ENCODE peak calls at places on chromosomes 7 and 10, in seven cellular contexts. One of them, this sample, is unnamed.

GRCh38 chr7:148334959-148335577 is 255.5 kb upstream of the C7orf33 start:
- DNase-seq in endothelial cell: no peak
- DNase-seq in astrocyte: peak
- DNase-seq in H9: peak
- DNase-seq in lower leg skin: no peak
- DNase-seq in GM13976: no peak
- DNase-seq in adrenal gland: no peak
- DNase-seq in this sample: no peak

GRCh38 chr7:108423089-108423989 is 32.9 kb downstream of the NRCAM start:
- DNase-seq in endothelial cell: no peak
- DNase-seq in astrocyte: no peak
- DNase-seq in H9: no peak
- DNase-seq in lower leg skin: no peak
- DNase-seq in GM13976: no peak
- DNase-seq in adrenal gland: no peak
- DNase-seq in this sample: no peak

GRCh38 chr10:1324914-1325313 is 268.7 kb downstream of the WDR37 start:
- DNase-seq in endothelial cell: no peak
- DNase-seq in astrocyte: no peak
- DNase-seq in H9: no peak
- DNase-seq in lower leg skin: no peak
- DNase-seq in GM13976: no peak
- DNase-seq in adrenal gland: no peak
- DNase-seq in this sample: no peak

GRCh38 chr10:119370972-119371703 is 163.8 kb downstream of the GRK5 start:
- DNase-seq in endothelial cell: peak
- DNase-seq in astrocyte: peak
- DNase-seq in H9: no peak
- DNase-seq in lower leg skin: peak
- DNase-seq in GM13976: no peak
- DNase-seq in adrenal gland: no peak
- DNase-seq in this sample: no peak

GRCh38 chr10:3071405-3072198 is 4.3 kb downstream of the PFKP start:
- DNase-seq in endothelial cell: no peak
- DNase-seq in astrocyte: peak
- DNase-seq in H9: no peak
- DNase-seq in lower leg skin: no peak
- DNase-seq in GM13976: no peak
- DNase-seq in adrenal gland: no peak
- DNase-seq in this sample: no peak

GRCh38 chr7:44853391-44853790 is 5.5 kb upstream of the H2AZ2 start:
- DNase-seq in endothelial cell: no peak
- DNase-seq in astrocyte: no peak
- DNase-seq in H9: no peak
- DNase-seq in lower leg skin: no peak
- DNase-seq in GM13976: no peak
- DNase-seq in adrenal gland: no peak
- DNase-seq in this sample: no peak

GRCh38 chr7:135742371-135742770 is 6.2 kb downstream of the FAM180A start:
- DNase-seq in endothelial cell: no peak
- DNase-seq in astrocyte: no peak
- DNase-seq in H9: no peak
- DNase-seq in lower leg skin: no peak
- DNase-seq in GM13976: no peak
- DNase-seq in adrenal gland: no peak
- DNase-seq in this sample: no peak

GRCh38 chr10:128078136-128078969 is 47.9 kb downstream of the MKI67 start:
- DNase-seq in endothelial cell: peak
- DNase-seq in astrocyte: no peak
- DNase-seq in H9: peak
- DNase-seq in lower leg skin: peak
- DNase-seq in GM13976: peak
- DNase-seq in adrenal gland: no peak
- DNase-seq in this sample: peak

GRCh38 chr7:135712182-135712782 is 15.7 kb downstream of the SLC13A4 start:
- DNase-seq in endothelial cell: no peak
- DNase-seq in astrocyte: no peak
- DNase-seq in H9: no peak
- DNase-seq in lower leg skin: no peak
- DNase-seq in GM13976: no peak
- DNase-seq in adrenal gland: no peak
- DNase-seq in this sample: peak

GRCh38 chr7:50304911-50305621 is 550 bp downstream of the IKZF1 start:
- DNase-seq in endothelial cell: no peak
- DNase-seq in astrocyte: no peak
- DNase-seq in H9: no peak
- DNase-seq in lower leg skin: no peak
- DNase-seq in GM13976: peak
- DNase-seq in adrenal gland: no peak
- DNase-seq in this sample: no peak

GRCh38 chr7:141700848-141701371 is 1.1 kb downstream of the DENND11 start:
- DNase-seq in endothelial cell: no peak
- DNase-seq in astrocyte: no peak
- DNase-seq in H9: no peak
- DNase-seq in lower leg skin: no peak
- DNase-seq in GM13976: peak
- DNase-seq in adrenal gland: no peak
- DNase-seq in this sample: no peak

GRCh38 chr7:157871681-157872080 is 534.9 kb downstream of the DNAJB6 start:
- DNase-seq in endothelial cell: no peak
- DNase-seq in astrocyte: no peak
- DNase-seq in H9: no peak
- DNase-seq in lower leg skin: no peak
- DNase-seq in GM13976: no peak
- DNase-seq in adrenal gland: no peak
- DNase-seq in this sample: no peak

GRCh38 chr10:12201543-12201942 is 5.6 kb downstream of the CDC123 start:
- DNase-seq in endothelial cell: no peak
- DNase-seq in astrocyte: no peak
- DNase-seq in H9: no peak
- DNase-seq in lower leg skin: no peak
- DNase-seq in GM13976: no peak
- DNase-seq in adrenal gland: no peak
- DNase-seq in this sample: no peak

GRCh38 chr7:154744226-154744860 is 258.6 kb downstream of the PAXIP1 start:
- DNase-seq in endothelial cell: peak
- DNase-seq in astrocyte: no peak
- DNase-seq in H9: peak
- DNase-seq in lower leg skin: no peak
- DNase-seq in GM13976: peak
- DNase-seq in adrenal gland: peak
- DNase-seq in this sample: peak

GRCh38 chr7:73482746-73483145 is 39.3 kb downstream of the BAZ1B start:
- DNase-seq in endothelial cell: no peak
- DNase-seq in astrocyte: no peak
- DNase-seq in H9: no peak
- DNase-seq in lower leg skin: no peak
- DNase-seq in GM13976: no peak
- DNase-seq in adrenal gland: no peak
- DNase-seq in this sample: peak

GRCh38 chr7:4837814-4838625 is 23.8 kb downstream of the PAPOLB start:
- DNase-seq in endothelial cell: no peak
- DNase-seq in astrocyte: no peak
- DNase-seq in H9: no peak
- DNase-seq in lower leg skin: peak
- DNase-seq in GM13976: peak
- DNase-seq in adrenal gland: no peak
- DNase-seq in this sample: no peak

GRCh38 chr7:122983261-122983660 is 12.2 kb downstream of the TAS2R16 start:
- DNase-seq in endothelial cell: no peak
- DNase-seq in astrocyte: no peak
- DNase-seq in H9: no peak
- DNase-seq in lower leg skin: no peak
- DNase-seq in GM13976: no peak
- DNase-seq in adrenal gland: no peak
- DNase-seq in this sample: no peak

GRCh38 chr7:115116773-115117715 is 195.2 kb downstream of the MDFIC start:
- DNase-seq in endothelial cell: no peak
- DNase-seq in astrocyte: no peak
- DNase-seq in H9: no peak
- DNase-seq in lower leg skin: no peak
- DNase-seq in GM13976: no peak
- DNase-seq in adrenal gland: no peak
- DNase-seq in this sample: no peak

GRCh38 chr10:60921631-60922030 is 22.4 kb downstream of the RHOBTB1 start:
- DNase-seq in endothelial cell: no peak
- DNase-seq in astrocyte: no peak
- DNase-seq in H9: no peak
- DNase-seq in lower leg skin: no peak
- DNase-seq in GM13976: no peak
- DNase-seq in adrenal gland: no peak
- DNase-seq in this sample: no peak

GRCh38 chr7:14449291-14449690 is 453.3 kb downstream of the DGKB start:
- DNase-seq in endothelial cell: no peak
- DNase-seq in astrocyte: no peak
- DNase-seq in H9: no peak
- DNase-seq in lower leg skin: no peak
- DNase-seq in GM13976: no peak
- DNase-seq in adrenal gland: no peak
- DNase-seq in this sample: no peak
- TF ChIP-seq CTCF in endothelial cell: no peak
- TF ChIP-seq CTCF in astrocyte: no peak
- TF ChIP-seq CTCF in H9: no peak
- TF ChIP-seq CTCF in lower leg skin: no peak
- TF ChIP-seq CTCF in GM13976: no peak
- TF ChIP-seq CTCF in adrenal gland: no peak
- TF ChIP-seq CTCF in this sample: no peak

GRCh38 chr7:116565981-116566380 is 41.1 kb downstream of the CAV1 start:
- DNase-seq in endothelial cell: no peak
- DNase-seq in astrocyte: no peak
- DNase-seq in H9: no peak
- DNase-seq in lower leg skin: no peak
- DNase-seq in GM13976: no peak
- DNase-seq in adrenal gland: no peak
- DNase-seq in this sample: no peak

GRCh38 chr7:116560021-116560970 is 35.5 kb downstream of the CAV1 start:
- DNase-seq in endothelial cell: no peak
- DNase-seq in astrocyte: no peak
- DNase-seq in H9: no peak
- DNase-seq in lower leg skin: no peak
- DNase-seq in GM13976: no peak
- DNase-seq in adrenal gland: no peak
- DNase-seq in this sample: no peak

GRCh38 chr7:116562529-116563121 is 37.8 kb downstream of the CAV1 start:
- DNase-seq in endothelial cell: no peak
- DNase-seq in astrocyte: no peak
- DNase-seq in H9: no peak
- DNase-seq in lower leg skin: no peak
- DNase-seq in GM13976: no peak
- DNase-seq in adrenal gland: no peak
- DNase-seq in this sample: no peak

GRCh38 chr7:116557901-116558300 is 33.1 kb downstream of the CAV1 start:
- DNase-seq in endothelial cell: no peak
- DNase-seq in astrocyte: no peak
- DNase-seq in H9: no peak
- DNase-seq in lower leg skin: no peak
- DNase-seq in GM13976: no peak
- DNase-seq in adrenal gland: no peak
- DNase-seq in this sample: no peak

GRCh38 chr7:116561697-116562483 is 37.1 kb downstream of the CAV1 start:
- DNase-seq in endothelial cell: no peak
- DNase-seq in astrocyte: peak
- DNase-seq in H9: no peak
- DNase-seq in lower leg skin: no peak
- DNase-seq in GM13976: no peak
- DNase-seq in adrenal gland: no peak
- DNase-seq in this sample: no peak
- TF ChIP-seq CTCF in endothelial cell: no peak
- TF ChIP-seq CTCF in astrocyte: no peak
- TF ChIP-seq CTCF in H9: no peak
- TF ChIP-seq CTCF in lower leg skin: no peak
- TF ChIP-seq CTCF in GM13976: no peak
- TF ChIP-seq CTCF in adrenal gland: no peak
- TF ChIP-seq CTCF in this sample: no peak

GRCh38 chr10:69742356-69742695 is 59.4 kb upstream of the COL13A1 start:
- DNase-seq in endothelial cell: no peak
- DNase-seq in astrocyte: peak
- DNase-seq in H9: no peak
- DNase-seq in lower leg skin: no peak
- DNase-seq in GM13976: no peak
- DNase-seq in adrenal gland: no peak
- DNase-seq in this sample: no peak

GRCh38 chr10:69744971-69745370 is 56.7 kb upstream of the COL13A1 start:
- DNase-seq in endothelial cell: no peak
- DNase-seq in astrocyte: no peak
- DNase-seq in H9: no peak
- DNase-seq in lower leg skin: no peak
- DNase-seq in GM13976: no peak
- DNase-seq in adrenal gland: no peak
- DNase-seq in this sample: no peak

GRCh38 chr10:69741671-69742355 is 59.9 kb upstream of the COL13A1 start:
- DNase-seq in endothelial cell: no peak
- DNase-seq in astrocyte: no peak
- DNase-seq in H9: no peak
- DNase-seq in lower leg skin: no peak
- DNase-seq in GM13976: no peak
- DNase-seq in adrenal gland: no peak
- DNase-seq in this sample: no peak

GRCh38 chr10:69741252-69741651 is 60.5 kb upstream of the COL13A1 start:
- DNase-seq in endothelial cell: no peak
- DNase-seq in astrocyte: no peak
- DNase-seq in H9: no peak
- DNase-seq in lower leg skin: no peak
- DNase-seq in GM13976: no peak
- DNase-seq in adrenal gland: no peak
- DNase-seq in this sample: no peak

DNA sequence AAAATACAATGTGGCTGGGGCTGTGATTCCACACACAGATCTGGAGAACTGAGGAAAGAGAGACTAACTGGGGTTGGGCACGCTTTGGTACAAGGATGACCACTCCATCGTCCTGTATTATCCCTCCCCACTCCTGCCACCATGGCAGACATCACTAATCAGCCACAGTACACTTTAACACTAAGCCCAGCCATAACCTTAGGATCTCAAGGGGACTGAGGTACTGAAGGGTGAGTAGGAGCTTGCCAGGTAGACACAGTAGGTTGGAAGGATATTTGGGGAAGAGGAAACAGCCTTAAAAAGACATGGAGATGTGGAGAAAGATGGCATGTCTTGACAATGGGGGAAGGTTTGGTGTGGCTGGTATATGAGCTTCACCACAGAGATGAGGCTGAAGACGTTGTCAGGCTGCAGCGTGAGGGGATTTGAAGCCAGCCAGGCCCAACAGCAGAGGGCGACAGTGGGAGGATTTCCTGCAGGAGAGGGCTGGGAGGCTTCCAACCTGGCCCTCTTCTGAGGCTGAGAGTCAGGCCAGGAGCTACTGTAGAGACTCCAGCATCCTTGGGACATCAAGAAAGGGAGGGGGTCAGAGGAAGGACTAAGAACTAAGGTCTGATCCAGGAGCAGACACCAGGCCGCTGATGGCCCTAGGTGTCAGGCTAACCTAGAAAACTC is 58.6 kb upstream of the COL13A1 start:
- DNase-seq in endothelial cell: peak
- DNase-seq in astrocyte: no peak
- DNase-seq in H9: peak
- DNase-seq in lower leg skin: no peak
- DNase-seq in GM13976: no peak
- DNase-seq in adrenal gland: no peak
- DNase-seq in this sample: peak
- TF ChIP-seq CTCF in endothelial cell: peak
- TF ChIP-seq CTCF in astrocyte: peak
- TF ChIP-seq CTCF in H9: peak
- TF ChIP-seq CTCF in lower leg skin: no peak
- TF ChIP-seq CTCF in GM13976: peak
- TF ChIP-seq CTCF in adrenal gland: peak
- TF ChIP-seq CTCF in this sample: peak

GRCh38 chr7:1368682-1369571 is 90.3 kb downstream of the MICALL2 start:
- DNase-seq in endothelial cell: peak
- DNase-seq in astrocyte: no peak
- DNase-seq in H9: peak
- DNase-seq in lower leg skin: no peak
- DNase-seq in GM13976: peak
- DNase-seq in adrenal gland: no peak
- DNase-seq in this sample: peak
- TF ChIP-seq CTCF in endothelial cell: peak
- TF ChIP-seq CTCF in astrocyte: no peak
- TF ChIP-seq CTCF in H9: peak
- TF ChIP-seq CTCF in lower leg skin: no peak
- TF ChIP-seq CTCF in GM13976: no peak
- TF ChIP-seq CTCF in adrenal gland: no peak
- TF ChIP-seq CTCF in this sample: peak

This sample was measured in BE2C.